ENCODE peak calls at places on chromosomes 2 and 18, in four cellular contexts. Q is NCI-H460; C is left ventricle myocardium inferior; I is stimulated activated CD8-positive, alpha-beta memory T cell treated with anti-CD3 and anti-CD28 coated beads, Interleukin-15, amount 100 ng/mL, for 24 hours. W is an unnamed sample.

GRCh38 chr18:69161383-69162028 is 239.2 kb upstream of the DOK6 start:
- DNase-seq in Q (no peak), C (no peak), I (no peak), W (no peak)

GRCh38 chr2:7567646-7568045 is 650.4 kb downstream of the RNF144A start:
- DNase-seq in Q (no peak), C (no peak), I (peak), W (no peak)

GRCh38 chr2:222976521-222977076 is 75.4 kb upstream of the KCNE4 start:
- DNase-seq in Q (no peak), C (no peak), I (no peak), W (no peak)

GRCh38 chr2:231854616-231855125 is 68.4 kb downstream of the COPS7B start:
- DNase-seq in Q (no peak), C (no peak), I (no peak), W (no peak)

GRCh38 chr2:75792146-75792545 is 81.4 kb upstream of the GCFC2 start:
- DNase-seq in Q (no peak), C (no peak), I (no peak), W (no peak)

GRCh38 chr2:105239924-105240323 is 1.6 kb upstream of the GPR45 start:
- DNase-seq in Q (no peak), C (no peak), I (no peak), W (no peak)

GRCh38 chr2:170882758-170883157 is 46.3 kb upstream of the GORASP2 start:
- DNase-seq in Q (no peak), C (no peak), I (no peak), W (no peak)

GRCh38 chr18:22504665-22505064 is 87.0 kb upstream of the CTAGE1 start:
- DNase-seq in Q (no peak), C (no peak), I (no peak), W (no peak)

GRCh38 chr2:122136071-122136470 is 380.6 kb downstream of the TSN start:
- DNase-seq in Q (peak), C (no peak), I (no peak), W (no peak)

GRCh38 chr2:892401-892800 is 58.2 kb upstream of the SNTG2 start:
- DNase-seq in Q (no peak), C (no peak), I (no peak), W (no peak)